ENCODE peak calls at places on chromosome 1, in eight cellular contexts. F is heart left ventricle, X is PC-9, E is lung, U is upper lobe of right lung, A is fibroblast of lung, Q is mammary epithelial cell, T is psoas muscle. C is an unnamed sample.

GRCh38 chr1:240860023-240860422 is 248.1 kb upstream of the GREM2 start:
- DNase-seq in F (no peak), X (no peak), E (no peak), U (no peak), A (no peak), Q (no peak), T (no peak), C (no peak)

GRCh38 chr1:117803318-117803717 is 126.1 kb downstream of the GDAP2 start:
- DNase-seq in F (no peak), X (no peak), E (no peak), U (no peak), A (peak; percentile 57), Q (no peak), T (no peak), C (no peak)

GRCh38 chr1:48853006-48853405 is 76.3 kb upstream of the BEND5 start:
- DNase-seq in F (no peak), X (peak; percentile 10), E (no peak), U (no peak), A (peak; percentile 89), Q (peak; percentile 84), T (no peak), C (no peak)

GRCh38 chr1:32339363-32339978 is 3.4 kb upstream of the MARCKSL1 start:
- DNase-seq in F (no peak), X (no peak), E (no peak), U (no peak), A (peak; percentile 71), Q (peak; percentile 86), T (no peak), C (no peak)

GRCh38 chr1:12056331-12056841 is 6.7 kb upstream of the TNFRSF8 start:
- DNase-seq in F (no peak), X (no peak), E (no peak), U (no peak), A (peak; percentile 37), Q (peak; percentile 46), T (no peak), C (no peak)

GRCh38 chr1:241406421-241406820 is 49.4 kb upstream of the RGS7 start:
- DNase-seq in F (no peak), X (no peak), E (no peak), U (no peak), A (no peak), Q (no peak), T (no peak), C (no peak)

GRCh38 chr1:64405833-64406232 is 64.1 kb upstream of the CACHD1 start:
- DNase-seq in F (no peak), X (no peak), E (no peak), U (no peak), A (no peak), Q (no peak), T (no peak), C (no peak)

GRCh38 chr1:110172001-110172400 is 21.7 kb downstream of the SLC6A17 start:
- DNase-seq in F (no peak), X (no peak), E (no peak), U (no peak), A (no peak), Q (no peak), T (no peak), C (no peak)

GRCh38 chr1:107430540-107431228 is 289.8 kb downstream of the NTNG1 start:
- DNase-seq in F (no peak), X (peak; percentile 7), E (peak; percentile 30), U (no peak), A (peak; percentile 42), Q (peak; percentile 24), T (no peak), C (no peak)

GRCh38 chr1:73673980-73674379 is 524.0 kb downstream of the LRRIQ3 start:
- DNase-seq in F (no peak), X (no peak), E (no peak), U (no peak), A (peak; percentile 23), Q (peak; percentile 80), T (no peak), C (no peak)

GRCh38 chr1:172394167-172394751 is 26.2 kb upstream of the C1orf105 start:
- DNase-seq in F (no peak), X (no peak), E (no peak), U (no peak), A (peak; percentile 15), Q (peak; percentile 48), T (no peak), C (peak; percentile 29)

GRCh38 chr1:102842606-102843005 is 265.7 kb downstream of the COL11A1 start:
- DNase-seq in F (no peak), X (no peak), E (no peak), U (no peak), A (no peak), Q (no peak), T (no peak), C (no peak)

GRCh38 chr1:192763756-192764155 is 45.1 kb upstream of the RGS2 start:
- DNase-seq in F (no peak), X (no peak), E (no peak), U (no peak), A (peak; percentile 73), Q (no peak), T (no peak), C (no peak)

DNA sequence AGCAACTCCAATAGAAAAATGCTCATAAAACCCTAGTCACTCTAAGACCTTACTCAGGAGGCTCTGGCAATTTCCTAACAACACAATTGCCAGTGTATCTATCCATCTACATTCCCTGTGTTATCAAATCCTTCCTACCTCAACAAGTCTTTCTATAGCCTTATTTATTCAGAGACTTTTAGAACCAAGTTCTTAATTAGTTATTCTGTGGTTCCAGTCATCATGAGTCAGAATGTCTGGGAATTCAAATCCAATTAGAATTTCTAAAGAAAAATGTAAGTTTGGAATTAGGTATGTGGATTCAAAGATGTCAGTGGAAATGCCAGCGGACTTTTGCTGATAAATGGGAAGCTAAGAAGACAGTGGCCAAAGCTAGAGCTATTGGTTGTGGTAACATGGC is 302.6 kb upstream of the C1orf87 start:
- DNase-seq in F (no peak), X (no peak), E (no peak), U (no peak), A (peak; percentile 71), Q (no peak), T (no peak), C (no peak)
- H3K4me3 ChIP-seq in F (no peak overlapping the region), X (no peak overlapping the region), E (no peak overlapping the region), U (no peak overlapping the region), A (no peak overlapping the region), Q (no peak overlapping the region), T (no peak overlapping the region), C (no peak overlapping the region)

DNA sequence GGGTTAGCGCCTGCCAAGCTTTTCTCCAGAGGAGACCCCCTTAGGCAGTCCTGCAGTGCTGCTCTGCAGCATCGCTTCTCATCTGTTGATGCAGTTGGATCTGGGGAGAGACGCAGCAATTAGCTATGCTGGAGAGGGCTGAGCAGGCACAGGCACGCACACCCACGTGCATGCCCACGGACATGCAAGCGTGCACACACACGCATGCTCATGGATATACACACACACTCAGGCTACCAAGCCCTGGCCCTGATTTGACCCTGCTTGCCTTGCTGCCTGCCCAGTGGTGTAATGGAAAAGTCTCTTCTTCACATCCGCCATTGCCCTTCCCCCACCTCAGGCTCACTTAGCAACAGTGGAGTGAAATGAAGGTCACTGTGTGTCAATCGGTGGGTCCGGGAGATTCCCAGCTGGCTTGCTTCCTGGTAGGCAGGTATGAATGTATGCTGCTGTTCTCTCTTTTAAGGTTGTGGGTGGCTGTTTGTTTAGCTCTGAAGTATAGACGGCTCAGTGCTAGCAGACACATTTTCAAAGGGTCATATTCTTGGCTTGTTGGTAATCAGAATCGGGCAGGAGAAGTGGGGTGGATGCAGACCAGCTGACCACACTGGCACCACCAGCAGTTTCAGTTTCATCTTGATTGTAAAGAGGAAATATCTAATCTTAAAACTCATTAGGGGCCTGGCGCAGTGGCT is 9.5 kb downstream of the ATP1B1 start:
- DNase-seq in F (peak; percentile 58), X (peak; percentile 47), E (peak; percentile 80), U (peak; percentile 80), A (peak; percentile 70), Q (peak; percentile 90), T (peak; percentile 77), C (peak; percentile 77)
- H3K27ac ChIP-seq in F (peak overlapping the region; percentile 71), X (no peak overlapping the region), E (peak overlapping the region; percentile 81), U (peak overlapping the region; percentile 33), A (peak overlapping the region; percentile 30), Q (peak overlapping the region; percentile 58), T (peak overlapping the region; percentile 96), C (peak overlapping the region; percentile 77)

GRCh38 chr1:2111674-2112035 is 61.4 kb downstream of the PRKCZ start:
- DNase-seq in F (no peak), X (no peak), E (no peak), U (peak; percentile 57), A (no peak), Q (no peak), T (no peak), C (peak; percentile 35)
- H3K4me1 ChIP-seq in F (no peaks in the 10 kb centered on the region), X (no peaks in the 10 kb centered on the region), E (no peaks in the 10 kb centered on the region), U (peaks cover 3% of the 10 kb centered on the region), A (no peaks in the 10 kb centered on the region), Q (no peaks in the 10 kb centered on the region), T (no peaks in the 10 kb centered on the region), C (no peaks in the 10 kb centered on the region)

GRCh38 chr1:179295356-179295755 is 1.8 kb downstream of the SOAT1 start:
- DNase-seq in F (no peak), X (no peak), E (no peak), U (no peak), A (no peak), Q (no peak), T (no peak), C (no peak)
- H3K4me3 ChIP-seq in F (no peak overlapping the region), X (peak overlapping the region; percentile 89), E (no peak overlapping the region), U (peak overlapping the region; percentile 79), A (peak overlapping the region; percentile 86), Q (peak overlapping the region; percentile 97), T (no peak overlapping the region), C (no peak overlapping the region)

C was measured in right cardiac atrium.